ENCODE peak calls at places on chromosomes 16 and 17, in four cellular contexts. G, Z, E and M are unnamed samples.

GRCh38 chr16:29738514-29738913 is 7.3 kb downstream of the C16orf54 start:
- DNase-seq in E (no peak), G (no peak), Z (no peak), M (no peak)

GRCh38 chr16:88331989-88332920 is 50.5 kb upstream of the ZNF469 start:
- DNase-seq in Z (no peak), G (peak; percentile 100), E (no peak), M (peak; percentile 8)

GRCh38 chr16:27579086-27579980 is 29.4 kb downstream of the KATNIP start:
- DNase-seq in Z (no peak), E (no peak), G (peak; percentile 22), M (no peak)

GRCh38 chr17:36931697-36932382 is 5.4 kb upstream of the LHX1 start:
- DNase-seq in G (no peak), Z (peak; percentile 35), E (no peak), M (no peak)

GRCh38 chr17:14295676-14296075 is 5.2 kb upstream of the HS3ST3B1 start:
- DNase-seq in G (no peak), Z (peak; percentile 26), E (no peak), M (no peak)

GRCh38 chr16:31010539-31010938 is at the start of gene STX1B:
- DNase-seq in G (no peak), E (no peak), Z (peak; percentile 81), M (peak; percentile 44)

GRCh38 chr16:54342966-54343365 is 56.4 kb upstream of the IRX3 start:
- DNase-seq in E (no peak), G (no peak), Z (no peak), M (no peak)

GRCh38 chr16:70774261-70774660 is 26.7 kb downstream of the VAC14 start:
- DNase-seq in E (no peak), G (no peak), Z (no peak), M (no peak)

GRCh38 chr16:49101997-49102396 is 179.6 kb downstream of the CBLN1 start:
- DNase-seq in G (no peak), E (no peak), Z (no peak), M (no peak)

GRCh38 chr17:44473367-44473766 is 29.8 kb downstream of the GPATCH8 start:
- DNase-seq in G (no peak), Z (no peak), E (no peak), M (no peak)

GRCh38 chr17:9074106-9074505 is 52.8 kb downstream of the NTN1 start:
- DNase-seq in Z (peak; percentile 27), G (no peak), E (no peak), M (no peak)

GRCh38 chr17:45149669-45150603 is 1.7 kb downstream of the HEXIM1 start:
- DNase-seq in Z (peak; percentile 55), E (no peak), G (peak; percentile 51), M (peak; percentile 66)

GRCh38 chr17:69712801-69713311 is 298.4 kb downstream of the MAP2K6 start:
- DNase-seq in Z (no peak), G (no peak), E (no peak), M (no peak)

GRCh38 chr17:39139561-39139960 is 11.9 kb downstream of the PLXDC1 start:
- DNase-seq in E (no peak), G (no peak), Z (no peak), M (no peak)

GRCh38 chr16:29821663-29822115 is 1.4 kb downstream of the MVP start:
- DNase-seq in G (peak; percentile 79), Z (no peak), E (no peak), M (peak; percentile 60)

GRCh38 chr16:23497543-23497868 is 12.8 kb downstream of the GGA2 start:
- DNase-seq in Z (no peak), E (no peak), G (no peak), M (peak; percentile 25)

GRCh38 chr16:83599789-83600462 is 207.9 kb upstream of the HSBP1 start:
- DNase-seq in Z (peak; percentile 10), E (no peak), G (no peak), M (no peak)

GRCh38 chr17:9644910-9645751 is at the start of gene USP43:
- DNase-seq in G (no peak), E (no peak), Z (peak; percentile 90), M (peak; percentile 81)

GRCh38 chr17:77824102-77824779 is 134.3 kb upstream of the TNRC6C start:
- DNase-seq in E (no peak), Z (no peak), G (no peak), M (no peak)

GRCh38 chr17:79919164-79919585 is 79.9 kb upstream of the CBX4 start:
- DNase-seq in E (no peak), G (no peak), Z (no peak), M (no peak)
- H3K56ac ChIP-seq in E (no peak overlapping the region), G (no peak overlapping the region), Z (no peak overlapping the region), M (no peak overlapping the region)

DNA sequence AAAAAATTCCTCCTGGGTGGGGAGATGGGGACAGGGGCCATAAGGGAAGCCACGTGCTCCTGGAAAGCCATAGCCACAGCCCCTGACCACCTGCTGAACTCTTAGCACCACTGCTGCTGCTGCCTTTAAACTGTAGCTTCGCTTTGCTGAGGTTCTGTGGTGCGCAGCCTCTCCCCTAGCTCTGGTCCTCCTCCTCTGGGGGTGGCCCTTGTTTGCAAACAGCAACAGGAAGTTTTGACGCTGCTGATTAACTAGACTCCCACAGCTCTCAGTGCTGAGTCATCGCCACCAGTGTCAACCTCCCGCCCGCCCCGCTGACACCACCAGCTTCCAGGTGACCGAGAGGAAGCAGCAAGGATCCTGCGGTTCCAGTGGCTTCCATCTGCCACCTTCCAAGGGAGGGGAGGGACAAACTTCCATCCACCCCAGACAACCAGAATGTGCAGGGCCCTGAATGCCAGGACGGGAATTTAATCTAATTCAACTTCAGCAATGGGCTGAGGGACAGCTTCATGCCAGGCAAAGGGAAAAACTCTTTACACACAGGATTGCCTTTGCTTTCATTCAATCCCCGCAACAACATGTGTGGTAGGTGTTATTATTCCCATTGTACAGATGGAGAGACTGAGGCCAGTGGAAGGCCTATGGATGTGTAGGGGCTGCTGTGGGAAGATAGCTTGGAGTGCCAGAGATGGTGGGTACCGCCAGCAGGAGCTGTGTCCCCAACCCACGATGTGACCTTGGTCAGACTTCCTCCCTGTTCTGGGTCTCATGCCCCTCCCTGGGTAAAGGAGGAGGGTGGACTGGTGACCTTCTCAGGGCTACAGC is 8.1 kb upstream of the KIFC3 start:
- DNase-seq in Z (peak; percentile 86), E (no peak), G (peak; percentile 68), M (peak; percentile 98)
- H3K4me1 ChIP-seq in Z (peaks cover 4% of the 10 kb centered on the region), E (peaks cover 1% of the 10 kb centered on the region), G (peaks cover 15% of the 10 kb centered on the region), M (peaks cover 19% of the 10 kb centered on the region)

GRCh38 chr16:75024182-75024581 is 25.4 kb downstream of the ZNRF1 start:
- DNase-seq in E (no peak), G (no peak), Z (no peak), M (no peak)

GRCh38 chr16:75021410-75021809 is 22.6 kb downstream of the ZNRF1 start:
- DNase-seq in Z (no peak), E (no peak), G (no peak), M (no peak)

GRCh38 chr16:75024591-75024990 is 25.8 kb downstream of the ZNRF1 start:
- DNase-seq in E (no peak), G (no peak), Z (no peak), M (no peak)

GRCh38 chr16:75023019-75023418 is 24.2 kb downstream of the ZNRF1 start:
- DNase-seq in Z (no peak), G (peak; percentile 70), E (no peak), M (no peak)

DNA sequence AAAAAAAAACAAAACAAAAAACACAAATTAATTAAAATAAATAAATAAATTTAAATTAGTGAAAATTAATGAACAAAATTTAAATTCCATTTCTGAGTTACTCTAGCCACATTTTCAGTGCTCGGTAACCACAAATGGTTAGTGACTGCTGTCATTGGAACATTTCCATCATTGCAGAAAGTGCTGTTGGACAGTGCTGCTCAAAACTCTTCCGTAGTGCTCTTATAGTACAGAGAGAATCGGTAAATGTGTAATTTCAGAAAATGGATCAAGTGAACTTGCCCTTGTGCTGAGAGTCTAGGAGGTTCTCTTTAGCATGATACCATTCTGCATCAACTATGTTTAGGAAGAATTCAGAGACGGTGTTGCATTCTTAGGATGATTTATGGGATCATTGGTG is 23.7 kb downstream of the ZNRF1 start:
- DNase-seq in Z (no peak), G (no peak), E (no peak), M (no peak)
- H3K56ac ChIP-seq in Z (no peak overlapping the region), G (no peak overlapping the region), E (no peak overlapping the region), M (no peak overlapping the region)

DNA sequence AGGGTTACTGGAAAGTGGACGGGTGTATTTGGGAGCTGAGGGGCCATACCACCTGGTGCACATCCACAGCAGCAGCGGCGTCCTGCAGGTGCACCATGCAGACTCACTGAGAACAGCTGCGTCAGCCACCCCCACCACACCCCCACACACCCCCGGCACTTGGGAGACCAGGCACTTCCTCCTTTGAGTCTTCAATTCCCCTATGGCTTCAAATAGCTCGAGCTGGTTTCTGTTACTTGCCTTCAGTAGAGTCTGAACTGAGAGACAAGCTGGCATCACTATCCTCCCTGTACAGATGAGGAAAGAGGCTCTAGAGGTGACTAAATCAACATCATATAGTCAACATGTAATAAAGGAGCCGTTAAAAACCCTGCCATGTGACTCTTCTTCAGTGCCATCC is 15.4 kb downstream of the CUEDC1 start:
- DNase-seq in G (no peak), E (no peak), Z (no peak), M (no peak)
- H3K4me1 ChIP-seq in G (peaks cover 29% of the 10 kb centered on the region), E (peaks cover 6% of the 10 kb centered on the region), Z (peaks cover 2% of the 10 kb centered on the region), M (peaks cover 8% of the 10 kb centered on the region)

GRCh38 chr17:31841850-31842415 is 17.1 kb downstream of the COPRS start:
- DNase-seq in E (no peak), G (no peak), Z (no peak), M (no peak)
- H3K56ac ChIP-seq in E (no peak overlapping the region), G (no peak overlapping the region), Z (no peak overlapping the region), M (no peak overlapping the region)